ENCODE peak calls at places on chromosomes 13 and 19, in four cellular contexts. C is suprapubic skin, W is adrenal gland, O is IMR-90. V is an unnamed sample.

GRCh38 chr13:98216135-98216565 is 39.1 kb upstream of the RNF113B start:
- DNase-seq in C (no peak), W (peak), O (peak), V (no peak)

GRCh38 chr13:108176685-108177274 is 38.6 kb downstream of the LIG4 start:
- DNase-seq in W (no peak), C (no peak), O (peak), V (no peak)

GRCh38 chr13:68813397-68813796 is 1294.2 kb upstream of the ATXN8OS start:
- DNase-seq in O (no peak), C (no peak), W (no peak), V (no peak)

GRCh38 chr13:35165205-35165604 is 223.1 kb downstream of the NBEA start:
- DNase-seq in C (no peak), W (no peak), O (no peak), V (no peak)

GRCh38 chr19:32201661-32202060 is 143.7 kb upstream of the ZNF507 start:
- DNase-seq in C (no peak), W (no peak), O (no peak), V (no peak)

GRCh38 chr19:47598407-47599349 is 10.3 kb upstream of the BICRA start:
- DNase-seq in O (peak), W (peak), C (peak), V (no peak)

GRCh38 chr19:38543807-38544568 is 73.8 kb downstream of the MAP4K1 start:
- DNase-seq in C (no peak), O (peak), W (peak), V (no peak)

GRCh38 chr13:21757721-21758120 is 86.8 kb downstream of the FGF9 start:
- DNase-seq in W (no peak), O (no peak), C (no peak), V (no peak)

GRCh38 chr13:39811051-39811450 is 155.6 kb downstream of the COG6 start:
- DNase-seq in C (no peak), W (no peak), O (no peak), V (no peak)

GRCh38 chr13:74251778-74252519 is 117.7 kb upstream of the KLF12 start:
- DNase-seq in C (no peak), W (no peak), O (no peak), V (no peak)

GRCh38 chr13:25977216-25977615 is 74.6 kb downstream of the SHISA2 start:
- DNase-seq in W (no peak), C (no peak), O (no peak), V (no peak)

GRCh38 chr19:34244611-34245299 is 9.6 kb upstream of the GARRE1 start:
- DNase-seq in O (peak), C (peak), W (no peak), V (no peak)

GRCh38 chr19:40831502-40832430 is 18.5 kb downstream of the CYP2A6 start:
- DNase-seq in C (no peak), W (no peak), O (peak), V (no peak)

GRCh38 chr13:23380534-23380933 is 53.0 kb downstream of the SACS start:
- DNase-seq in C (no peak), O (peak), W (no peak), V (no peak)

GRCh38 chr13:39474600-39474999 is 128.4 kb downstream of the LHFPL6 start:
- DNase-seq in O (no peak), W (no peak), C (no peak), V (no peak)

GRCh38 chr19:55536366-55536765 is 567 bp downstream of the SBK2 start:
- DNase-seq in C (no peak), W (no peak), O (no peak), V (no peak)

GRCh38 chr13:29883941-29884518 is 33.6 kb upstream of the UBL3 start:
- DNase-seq in O (peak), C (no peak), W (peak), V (no peak)

GRCh38 chr19:46192990-46193650 is 36.4 kb upstream of the IGFL1 start:
- DNase-seq in C (peak), O (peak), W (peak), V (peak)

GRCh38 chr13:43965446-43965845 is 85.7 kb downstream of the LACC1 start:
- DNase-seq in O (no peak), W (no peak), C (no peak), V (no peak)

DNA sequence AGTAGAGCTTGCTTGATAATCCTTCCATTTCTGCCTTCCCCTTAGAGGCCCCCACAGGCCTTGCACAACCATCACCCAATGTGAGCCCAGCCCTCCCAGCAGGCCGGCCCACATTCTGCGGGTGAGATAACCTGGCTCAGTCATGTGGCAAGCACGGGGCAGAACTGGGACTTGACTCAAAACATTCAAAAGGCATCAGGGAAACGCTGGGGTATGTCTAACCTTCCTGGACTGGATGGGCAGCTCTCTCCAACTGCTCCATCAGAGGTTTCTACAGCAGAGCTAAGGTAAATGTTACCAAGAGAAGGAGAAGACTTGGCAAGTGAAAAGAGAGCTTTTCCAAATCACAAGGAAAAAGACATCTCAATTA is 24.8 kb downstream of the EPS15L1 start:
- DNase-seq in C (peak), W (peak), O (peak), V (no peak)
- TF ChIP-seq POLR2A in C (no peak), W (peak), O (no peak), V (no peak)

DNA sequence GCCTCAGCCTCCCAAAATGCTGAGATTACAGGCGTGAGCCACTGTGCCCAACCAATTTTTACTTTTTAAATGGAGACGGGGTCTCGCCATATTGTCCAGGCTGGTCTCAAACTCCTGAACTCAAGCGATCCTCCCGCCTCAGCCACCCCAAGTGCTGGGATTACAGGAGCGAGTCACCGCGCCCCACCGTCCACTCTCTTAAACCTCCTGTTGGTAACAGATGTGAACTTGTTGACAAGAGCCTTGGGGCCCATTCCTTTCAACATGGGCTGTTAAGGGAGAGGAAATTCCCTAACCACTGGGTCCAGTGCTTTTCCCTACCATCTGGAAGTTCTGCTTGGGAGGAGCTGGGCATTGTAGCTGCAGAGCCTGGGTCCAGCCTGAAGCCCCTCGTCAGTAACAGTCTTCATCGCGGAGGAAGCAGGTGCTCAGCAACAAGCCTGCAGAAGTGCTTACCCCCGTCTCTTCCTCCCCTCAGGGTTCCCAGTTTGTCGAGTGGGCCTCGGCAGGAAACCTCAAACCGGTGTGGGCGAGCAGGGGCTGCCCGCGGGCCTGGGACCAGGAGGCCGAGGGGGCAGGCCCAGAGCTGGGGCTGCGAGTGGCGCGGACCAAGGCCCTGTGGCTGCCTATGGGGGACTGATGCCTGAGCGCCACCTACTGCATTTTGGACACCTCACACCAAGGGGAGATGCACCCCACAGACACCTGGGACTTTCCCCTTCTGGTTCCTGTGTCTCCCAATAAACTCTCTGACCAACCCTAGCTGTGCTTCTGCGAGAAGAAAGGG is 4.0 kb upstream of the FLT3LG start:
- DNase-seq in C (no peak), O (peak), W (no peak), V (peak)
- H3K27ac ChIP-seq in C (peak), O (no peak), W (no peak), V (peak)

GRCh38 chr19:18700501-18701249 is 17.2 kb downstream of the CRTC1 start:
- DNase-seq in C (peak), W (peak), O (peak), V (peak)
- TF ChIP-seq POLR2A in C (no peak), W (peak), O (no peak), V (no peak)

DNA sequence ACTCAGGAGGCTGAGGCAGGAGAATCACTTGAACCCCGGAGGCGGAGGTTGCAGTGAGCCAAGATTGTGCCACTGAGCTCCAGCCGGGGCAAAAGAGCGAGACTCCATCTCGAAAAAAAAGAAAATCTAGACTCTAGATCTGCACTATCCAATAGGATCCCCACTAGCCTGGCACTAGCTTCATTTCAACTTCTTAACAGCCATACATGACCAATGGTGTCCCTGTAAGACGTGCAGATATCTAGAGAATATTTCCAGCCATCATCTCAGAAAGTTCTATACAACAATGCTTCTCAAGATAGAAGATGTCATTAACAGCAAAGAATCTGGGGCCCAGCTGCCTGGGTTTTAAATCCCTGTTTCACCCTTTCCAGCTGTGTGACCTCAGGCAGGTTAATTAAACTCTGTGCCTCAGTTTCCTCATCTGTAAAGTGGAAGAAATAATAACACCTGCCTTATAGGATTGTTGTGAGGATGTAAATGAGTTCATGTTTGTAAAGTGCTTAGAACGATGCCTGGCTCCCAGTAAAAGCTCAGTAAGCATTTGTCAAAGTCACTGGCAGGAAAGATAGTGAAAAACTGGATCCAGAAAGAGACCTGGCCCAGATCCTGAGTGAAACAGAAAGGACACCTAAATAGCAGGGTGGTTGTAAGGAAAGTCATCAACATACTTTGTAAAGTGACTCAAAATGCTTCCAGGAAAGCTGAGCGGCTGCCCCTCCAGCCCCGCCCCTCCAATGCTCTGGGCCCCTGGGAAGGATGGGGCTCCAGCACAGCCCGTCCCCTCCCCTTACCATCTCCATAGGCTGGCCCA is 13.5 kb downstream of the WIZ start:
- DNase-seq in C (no peak), W (no peak), O (no peak), V (no peak)
- H3K27ac ChIP-seq in C (no peak), W (no peak), O (no peak), V (no peak)

GRCh38 chr13:106101201-106101600 is 434.3 kb downstream of the EFNB2 start:
- DNase-seq in O (no peak), C (no peak), W (no peak), V (no peak)

GRCh38 chr13:106104281-106104901 is 431.1 kb downstream of the EFNB2 start:
- DNase-seq in C (no peak), O (peak), W (no peak), V (no peak)

GRCh38 chr13:106105153-106105552 is 430.3 kb downstream of the EFNB2 start:
- DNase-seq in W (no peak), O (peak), C (no peak), V (no peak)

GRCh38 chr13:106103779-106104178 is 431.7 kb downstream of the EFNB2 start:
- DNase-seq in C (no peak), O (no peak), W (no peak), V (no peak)

GRCh38 chr13:106102776-106103175 is 432.7 kb downstream of the EFNB2 start:
- DNase-seq in O (no peak), C (no peak), W (no peak), V (no peak)
- TF ChIP-seq POLR2A in O (no peak), C (no peak), W (no peak), V (no peak)

GRCh38 chr13:28603033-28603664 is 55.8 kb upstream of the POMP start:
- DNase-seq in O (peak), C (no peak), W (no peak), V (no peak)

GRCh38 chr13:28601581-28601980 is 57.3 kb upstream of the POMP start:
- DNase-seq in C (no peak), W (no peak), O (no peak), V (no peak)

GRCh38 chr13:28602580-28602979 is 56.4 kb upstream of the POMP start:
- DNase-seq in O (no peak), C (no peak), W (no peak), V (no peak)

GRCh38 chr13:28597641-28598040 is 61.3 kb upstream of the POMP start:
- DNase-seq in O (peak), W (no peak), C (no peak), V (no peak)
- H3K27ac ChIP-seq in O (no peak), W (no peak), C (no peak), V (no peak)

GRCh38 chr19:52602931-52603330 is 32.8 kb downstream of the ZNF701 start:
- DNase-seq in O (no peak), W (no peak), C (no peak), V (no peak)

GRCh38 chr19:52603558-52604207 is 33.6 kb downstream of the ZNF701 start:
- DNase-seq in O (peak), W (no peak), C (no peak), V (no peak)

GRCh38 chr19:52599241-52599640 is 29.2 kb downstream of the ZNF701 start:
- DNase-seq in O (no peak), C (no peak), W (no peak), V (no peak)

GRCh38 chr19:52600639-52601024 is 30.5 kb downstream of the ZNF701 start:
- DNase-seq in O (peak), W (peak), C (peak), V (peak)

DNA sequence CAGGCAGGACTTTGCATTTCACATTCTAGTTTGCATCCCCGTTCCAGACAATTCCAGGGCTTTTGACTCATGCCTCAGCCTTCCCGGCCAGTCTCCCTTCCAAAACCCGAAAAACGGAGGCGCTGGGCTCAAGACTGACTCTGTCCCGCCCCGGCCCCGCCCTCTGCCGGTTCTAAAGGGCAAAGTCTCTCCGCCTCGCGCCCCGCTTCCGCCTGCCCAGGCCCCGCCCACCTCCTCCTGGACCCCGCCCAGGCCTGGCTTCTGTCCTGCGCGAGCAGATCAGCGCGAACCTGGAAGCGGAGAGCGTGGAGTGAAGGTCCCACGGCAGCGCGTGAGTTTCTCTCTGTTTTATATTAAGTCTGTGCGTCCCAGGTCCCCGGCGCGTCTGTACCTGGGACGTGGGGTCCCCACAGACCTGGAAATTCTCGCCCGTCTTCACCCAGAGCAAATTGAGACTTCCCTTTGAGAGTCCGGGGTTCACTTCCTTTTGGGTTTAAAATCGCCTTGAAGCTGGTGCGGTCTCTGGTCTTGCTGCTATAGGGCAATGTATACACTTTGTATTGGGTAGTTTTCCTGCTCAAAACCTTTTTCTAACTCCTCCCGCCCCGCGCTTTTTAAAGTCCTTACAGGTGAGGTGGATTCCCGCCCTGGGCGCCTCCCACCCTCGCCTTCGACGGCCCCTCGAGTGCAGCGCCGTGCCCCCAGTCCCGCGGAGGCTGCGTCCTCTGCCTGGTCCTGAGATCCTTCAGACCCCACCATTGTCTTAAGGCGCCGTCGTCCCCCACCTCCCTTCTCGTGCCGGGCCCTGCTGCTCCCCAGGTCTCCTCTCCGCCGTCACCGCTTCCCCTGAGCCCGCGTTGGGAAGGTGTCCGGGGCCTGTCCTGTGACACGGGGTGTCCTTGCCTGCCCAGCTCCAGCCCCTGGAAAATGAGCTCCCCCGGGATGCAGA is 31.2 kb downstream of the ZNF701 start:
- DNase-seq in W (peak), C (peak), O (peak), V (peak)
- TF ChIP-seq POLR2A in W (peak), C (no peak), O (no peak), V (peak)

DNA sequence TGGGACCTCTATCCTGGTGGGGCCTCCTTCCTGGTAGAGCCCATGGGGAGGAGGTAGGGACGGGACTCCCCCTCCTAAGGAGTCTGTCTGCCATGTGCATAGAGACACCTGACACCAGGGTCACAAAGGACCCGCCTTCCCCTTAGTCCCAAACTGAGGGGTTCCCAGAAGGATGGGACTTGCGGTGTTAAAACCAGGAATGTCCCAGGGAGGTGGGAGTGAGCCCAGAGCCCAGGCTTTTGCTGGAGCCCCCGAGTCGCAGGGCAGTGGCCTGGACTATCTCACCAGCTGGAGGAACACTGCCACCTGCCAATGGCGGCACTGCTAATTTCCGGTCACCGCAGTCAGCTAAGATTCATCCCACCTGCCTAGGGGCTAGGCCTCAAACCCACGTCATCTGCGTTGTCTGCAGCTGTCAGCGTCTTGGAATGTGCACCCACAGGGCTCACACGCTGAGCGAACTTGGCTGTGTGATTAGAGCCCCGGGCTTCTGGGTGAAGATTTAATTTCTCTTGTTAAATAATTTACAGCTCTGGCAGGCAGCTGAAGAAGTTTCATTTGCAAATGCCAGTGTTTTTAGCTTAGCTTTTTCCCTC is 31.9 kb upstream of the ATP11A start:
- DNase-seq in O (peak), W (no peak), C (no peak), V (no peak)
- H3K27ac ChIP-seq in O (no peak), W (no peak), C (no peak), V (no peak)

GRCh38 chr19:44777715-44778347 is at the start of gene CBLC:
- DNase-seq in C (no peak), O (no peak), W (no peak), V (no peak)
- TF ChIP-seq POLR2A in C (no peak), O (no peak), W (no peak), V (peak)